ENCODE peak calls at places on chromosome 4, in four cellular contexts. C is AG04450, K is sigmoid colon, E is choroid plexus epithelial cell. F is an unnamed sample.

GRCh38 chr4:152316969-152317368 is 218.9 kb downstream of the FBXW7 start:
- DNase-seq in C (peak), K (no peak), E (peak), F (no peak)

GRCh38 chr4:162787120-162787519 is 379.6 kb downstream of the NAF1 start:
- DNase-seq in C (no peak), K (no peak), E (no peak), F (no peak)

GRCh38 chr4:52744588-52744987 is 6.6 kb downstream of the ERVMER34-1 start:
- DNase-seq in C (no peak), K (no peak), E (no peak), F (no peak)

GRCh38 chr4:90240333-90240732 is 113.1 kb downstream of the CCSER1 start:
- DNase-seq in C (no peak), K (no peak), E (no peak), F (no peak)

GRCh38 chr4:114072781-114073180 is 93.3 kb upstream of the ARSJ start:
- DNase-seq in C (no peak), K (no peak), E (no peak), F (no peak)

GRCh38 chr4:1826531-1827350 is 29.2 kb downstream of the LETM1 start:
- DNase-seq in C (no peak), K (no peak), E (no peak), F (no peak)

GRCh38 chr4:24067781-24068193 is 177.9 kb upstream of the PPARGC1A start:
- DNase-seq in C (peak), K (no peak), E (peak), F (peak)

GRCh38 chr4:39975488-39976089 is 2.1 kb downstream of the PDS5A start:
- DNase-seq in C (peak), K (no peak), E (peak), F (no peak)

GRCh38 chr4:156968479-156968984 is 3.1 kb downstream of the PDGFC start:
- DNase-seq in C (no peak), K (peak), E (peak), F (peak)

GRCh38 chr4:121822796-121823504 is 733 bp downstream of the CCNA2 start:
- DNase-seq in C (no peak), K (peak), E (peak), F (no peak)

GRCh38 chr4:5500165-5500564 is 208.2 kb downstream of the EVC2 start:
- DNase-seq in C (no peak), K (no peak), E (peak), F (no peak)

GRCh38 chr4:100009490-100009889 is 59.4 kb upstream of the H2AZ1 start:
- DNase-seq in C (no peak), K (no peak), E (no peak), F (no peak)

GRCh38 chr4:107069049-107069448 is 32.9 kb upstream of the DKK2 start:
- DNase-seq in C (no peak), K (no peak), E (peak), F (no peak)

GRCh38 chr4:102315532-102315931 is 29.8 kb downstream of the SLC39A8 start:
- DNase-seq in C (no peak), K (no peak), E (no peak), F (no peak)

GRCh38 chr4:140673729-140674128 is 82.5 kb downstream of the TBC1D9 start:
- DNase-seq in C (peak), K (no peak), E (peak), F (no peak)

GRCh38 chr4:127196656-127197352 is 436.0 kb upstream of the INTU start:
- DNase-seq in C (no peak), K (no peak), E (no peak), F (no peak)

DNA sequence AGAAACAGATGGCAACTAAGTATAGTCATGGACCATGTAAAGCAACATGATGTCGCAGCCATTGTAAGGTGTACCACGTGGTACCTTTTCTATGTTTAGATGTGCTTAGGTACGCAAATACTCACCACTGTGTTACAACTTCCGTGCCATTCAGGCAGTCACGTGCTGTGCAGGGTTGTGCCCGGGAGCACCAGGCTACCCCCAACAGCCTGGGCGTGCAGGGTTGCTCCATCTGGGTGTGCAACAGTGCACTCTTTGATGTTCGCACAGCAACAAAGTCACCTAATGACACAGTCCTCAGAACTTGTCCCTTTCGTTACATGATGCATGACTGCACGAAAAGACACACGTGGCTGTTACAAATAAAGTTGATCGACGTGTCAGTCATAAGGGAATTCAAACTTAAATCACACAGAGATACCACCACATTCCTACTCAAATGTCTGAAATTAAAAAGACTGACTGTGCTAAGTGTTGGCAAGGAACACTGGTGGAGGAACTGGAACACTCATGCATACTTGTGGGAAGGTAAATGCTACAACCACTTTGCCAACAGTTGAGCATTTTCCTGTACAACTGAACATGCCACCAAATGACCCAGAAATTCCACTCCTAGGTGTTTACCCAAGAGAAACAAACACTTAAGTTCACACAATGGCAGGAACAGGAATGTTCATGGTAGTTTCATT is 24.3 kb downstream of the CPLX1 start:
- DNase-seq in C (no peak), K (no peak), E (no peak), F (no peak)
- H3K4me3 ChIP-seq in C (no peak), K (no peak), E (no peak), F (no peak)

DNA sequence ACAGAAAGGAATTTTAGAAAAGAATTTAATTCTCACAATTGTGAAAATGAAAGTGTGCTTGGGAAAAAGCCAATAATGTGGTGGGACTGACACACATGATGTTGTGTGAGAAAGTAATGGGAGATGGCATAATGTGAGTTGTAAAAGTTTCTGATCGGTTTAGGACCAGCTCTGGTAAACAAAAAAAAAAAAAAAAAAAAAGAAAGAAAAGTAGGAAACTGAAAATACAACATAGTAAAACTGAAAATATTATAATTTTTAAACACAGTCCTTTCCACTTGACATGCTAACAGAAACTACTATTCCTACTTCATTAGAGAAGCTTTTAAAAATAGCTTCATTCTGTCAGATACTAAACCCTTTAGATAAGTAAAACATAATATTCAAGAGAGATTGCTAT is 28.2 kb downstream of the RAP1GDS1 start:
- DNase-seq in C (no peak), K (no peak), E (peak), F (no peak)
- H3K4me3 ChIP-seq in C (no peak), K (no peak), E (no peak), F (no peak)

GRCh38 chr4:7753271-7753670 is 186.4 kb downstream of the AFAP1 start:
- DNase-seq in C (no peak), K (no peak), E (no peak), F (no peak)
- H3K4me3 ChIP-seq in C (no peak), K (no peak), E (no peak), F (no peak)

GRCh38 chr4:213971-214370 is 89.7 kb downstream of the ZNF718 start:
- DNase-seq in C (no peak), K (no peak), E (no peak), F (no peak)

GRCh38 chr4:205097-205756 is 80.9 kb downstream of the ZNF718 start:
- DNase-seq in C (no peak), K (no peak), E (no peak), F (no peak)

GRCh38 chr4:212438-213174 is 88.3 kb downstream of the ZNF718 start:
- DNase-seq in C (peak), K (peak), E (peak), F (peak)

GRCh38 chr4:206054-206453 is 81.8 kb downstream of the ZNF718 start:
- DNase-seq in C (no peak), K (no peak), E (no peak), F (no peak)

DNA sequence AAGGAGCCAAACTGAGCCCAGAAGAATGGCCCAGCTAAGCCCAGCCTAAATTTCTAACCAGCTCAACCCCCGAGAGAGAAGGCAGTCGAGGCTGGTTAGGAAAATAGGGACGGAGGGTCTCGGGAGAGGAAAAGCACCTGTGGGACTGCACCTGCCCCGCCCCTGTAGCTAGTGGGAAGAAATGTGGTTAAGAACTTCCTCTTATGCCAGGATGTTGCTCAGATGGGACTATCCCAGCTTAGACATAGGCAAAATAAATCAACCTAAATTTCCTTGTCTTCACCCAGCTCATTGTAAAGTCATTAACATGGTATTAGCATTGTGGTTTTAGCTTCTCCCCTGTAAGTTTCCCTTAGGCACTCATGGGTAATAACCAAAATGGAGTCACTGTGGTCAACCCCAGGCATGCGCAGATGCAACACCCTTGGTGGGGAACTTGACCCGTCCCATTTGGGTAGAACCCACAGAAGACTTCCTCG is 86.8 kb downstream of the ZNF718 start:
- DNase-seq in C (no peak), K (no peak), E (no peak), F (no peak)
- H3K4me3 ChIP-seq in C (no peak), K (no peak), E (no peak), F (no peak)

DNA sequence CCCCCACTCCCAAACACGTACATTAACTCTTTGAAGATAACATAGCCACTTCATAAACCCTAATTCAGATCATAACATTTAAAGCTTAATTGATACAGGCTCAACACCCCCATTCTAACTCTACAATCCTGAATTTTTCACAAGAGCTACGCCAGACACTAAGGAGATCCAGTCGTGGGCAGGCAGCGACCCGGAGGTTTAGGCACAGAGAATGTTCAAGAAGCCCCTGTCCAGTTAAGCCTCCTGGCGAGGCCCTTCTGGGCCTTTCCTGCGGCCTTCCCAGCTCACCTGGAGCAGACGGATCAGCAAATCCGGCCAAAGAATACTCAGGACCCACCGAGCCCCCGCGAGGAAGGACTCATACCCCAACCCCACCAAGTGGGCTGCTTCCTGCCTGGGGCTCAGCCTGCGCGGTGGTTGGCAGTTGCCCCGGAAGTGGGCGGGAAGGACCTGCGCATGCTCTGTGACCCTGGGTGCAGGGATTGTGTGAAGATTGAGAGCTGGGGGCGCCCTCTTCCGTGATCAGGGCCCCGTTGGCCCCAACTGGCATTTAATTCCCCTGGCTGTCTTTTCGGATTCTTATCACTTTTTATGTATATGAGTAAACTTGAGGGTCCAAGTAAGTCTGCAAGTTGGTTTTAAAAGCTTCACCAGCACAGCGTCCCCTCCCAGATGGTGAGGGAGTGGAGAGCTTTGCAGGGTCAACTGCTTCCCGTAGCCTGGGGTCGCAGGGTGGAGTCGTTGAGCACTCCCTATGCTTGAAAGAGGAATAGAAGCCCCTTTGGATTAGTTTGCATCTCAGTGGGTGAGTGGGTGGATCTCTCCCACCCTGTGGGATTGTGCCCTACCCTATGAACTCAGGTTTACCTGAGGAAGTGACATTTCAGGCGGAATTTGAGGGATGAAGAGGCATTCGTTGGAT is at the start of gene TRIM61:
- DNase-seq in C (no peak), K (no peak), E (peak), F (no peak)
- H3K4me3 ChIP-seq in C (peak), K (peak), E (peak), F (peak)

F was measured in retinal pigment epithelial cell.